ENCODE peak calls at places on chromosome 18, in nine cellular contexts. V, I, M, K, D, H, U, N and A are unnamed samples.

GRCh38 chr18:13638684-13639083 is 87.7 kb downstream of the FAM210A start:
- DNase-seq in V (no peak), I (no peak), M (no peak), K (no peak), D (no peak), H (no peak), U (no peak), N (no peak), A (no peak)

GRCh38 chr18:61612517-61612916 is 279.3 kb downstream of the CDH20 start:
- DNase-seq in V (no peak), I (no peak), M (no peak), K (no peak), D (no peak), H (no peak), U (no peak), N (no peak), A (no peak)

GRCh38 chr18:68455229-68455603 is 259.7 kb downstream of the TMX3 start:
- DNase-seq in V (no peak), I (no peak), M (no peak), K (no peak), D (no peak), H (no peak), U (no peak), N (no peak), A (no peak)

GRCh38 chr18:5962362-5962761 is 67.0 kb upstream of the TMEM200C start:
- DNase-seq in V (no peak), I (peak; percentile 32), M (no peak), K (no peak), D (no peak), H (no peak), U (no peak), N (no peak), A (no peak)

GRCh38 chr18:60892855-60893254 is 440.4 kb upstream of the CDH20 start:
- DNase-seq in V (no peak), I (peak; percentile 78), M (no peak), K (no peak), D (no peak), H (no peak), U (no peak), N (no peak), A (no peak)

GRCh38 chr18:42360716-42361115 is 405.7 kb downstream of the PIK3C3 start:
- DNase-seq in V (no peak), I (no peak), M (no peak), K (no peak), D (no peak), H (no peak), U (no peak), N (no peak), A (no peak)

GRCh38 chr18:75070625-75071483 is 138.1 kb downstream of the PTGR3 start:
- DNase-seq in V (no peak), I (peak; percentile 86), M (peak; percentile 65), K (no peak), D (peak; percentile 48), H (peak; percentile 59), U (no peak), N (peak; percentile 90), A (peak; percentile 69)

GRCh38 chr18:67935638-67936037 is 419.1 kb upstream of the DSEL start:
- DNase-seq in V (no peak), I (no peak), M (no peak), K (no peak), D (no peak), H (no peak), U (no peak), N (no peak), A (no peak)

GRCh38 chr18:43405097-43405496 is 127.8 kb upstream of the SYT4 start:
- DNase-seq in V (no peak), I (peak; percentile 5), M (no peak), K (no peak), D (no peak), H (no peak), U (no peak), N (no peak), A (no peak)

GRCh38 chr18:3683483-3683882 is 233.5 kb downstream of the TGIF1 start:
- DNase-seq in V (no peak), I (no peak), M (no peak), K (no peak), D (no peak), H (no peak), U (no peak), N (no peak), A (no peak)

GRCh38 chr18:3150688-3151087 is 69.1 kb downstream of the MYOM1 start:
- DNase-seq in V (no peak), I (no peak), M (no peak), K (no peak), D (no peak), H (no peak), U (no peak), N (no peak), A (no peak)

GRCh38 chr18:80210312-80211083 is 36.8 kb downstream of the PARD6G start:
- DNase-seq in V (no peak), I (no peak), M (no peak), K (no peak), D (no peak), H (no peak), U (no peak), N (no peak), A (peak; percentile 54)

GRCh38 chr18:32771169-32771751 is 1.6 kb downstream of the KLHL14 start:
- DNase-seq in V (peak; percentile 45), I (peak; percentile 18), M (no peak), K (no peak), D (no peak), H (no peak), U (no peak), N (peak; percentile 84), A (no peak)

GRCh38 chr18:67232406-67232805 is 284.1 kb downstream of the DSEL start:
- DNase-seq in V (no peak), I (peak; percentile 84), M (no peak), K (peak; percentile 10), D (no peak), H (no peak), U (no peak), N (no peak), A (no peak)

GRCh38 chr18:35118641-35119040 is 77.4 kb downstream of the MAPRE2 start:
- DNase-seq in V (no peak), I (no peak), M (no peak), K (no peak), D (no peak), H (no peak), U (no peak), N (no peak), A (no peak)

GRCh38 chr18:67551146-67551545 is 34.6 kb upstream of the DSEL start:
- DNase-seq in V (no peak), I (no peak), M (no peak), K (no peak), D (no peak), H (no peak), U (no peak), N (no peak), A (no peak)

GRCh38 chr18:35378206-35378795 is 1.2 kb upstream of the ZNF396 start:
- DNase-seq in V (no peak), I (peak; percentile 74), M (no peak), K (no peak), D (no peak), H (no peak), U (no peak), N (no peak), A (no peak)

GRCh38 chr18:46672062-46672970 is 15.3 kb upstream of the LOXHD1 start:
- DNase-seq in V (no peak), I (peak; percentile 58), M (no peak), K (no peak), D (no peak), H (no peak), U (no peak), N (no peak), A (no peak)

GRCh38 chr18:77000527-77000926 is 132.1 kb downstream of the MBP start:
- DNase-seq in V (peak; percentile 40), I (peak; percentile 13), M (peak; percentile 13), K (no peak), D (peak; percentile 71), H (peak; percentile 35), U (no peak), N (peak; percentile 89), A (no peak)

DNA sequence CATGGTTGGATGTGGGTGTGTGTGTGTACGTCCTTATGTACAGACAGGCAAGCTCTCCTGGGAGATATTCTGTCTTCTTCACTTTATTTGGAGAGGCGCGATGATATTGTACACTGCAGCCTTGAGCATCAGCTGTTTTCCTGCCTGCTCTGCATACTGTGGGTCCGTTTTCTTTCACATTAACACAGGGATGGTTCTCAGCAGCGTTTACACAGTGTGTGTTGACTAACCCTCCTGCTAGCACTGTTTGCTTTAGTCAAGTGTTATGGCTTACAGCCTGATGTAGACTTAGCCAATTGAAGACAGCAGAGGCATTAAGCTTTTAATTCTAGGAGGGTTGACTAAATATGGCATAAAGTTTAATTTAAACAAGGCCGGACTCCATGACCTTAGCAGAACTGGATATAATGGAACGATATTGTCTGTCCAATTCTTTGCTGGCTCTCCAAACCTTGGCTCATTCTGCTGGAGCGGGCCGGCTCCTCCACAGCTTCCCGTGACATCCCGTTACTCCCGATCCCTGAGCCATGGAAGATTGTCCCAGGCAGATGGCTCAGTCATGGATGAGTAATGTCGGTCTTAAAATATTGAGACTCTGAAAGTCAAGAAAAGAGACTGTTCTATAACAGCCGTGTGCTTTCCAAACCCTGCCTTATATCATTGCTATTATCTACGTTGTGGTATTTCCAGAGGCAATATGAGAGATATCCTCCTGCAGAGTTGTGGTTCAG is 134.7 kb downstream of the TPGS2 start:
- DNase-seq in V (no peak), I (peak; percentile 53), M (no peak), K (no peak), D (no peak), H (no peak), U (no peak), N (no peak), A (no peak)
- H3K27ac ChIP-seq in V (no peak overlapping the region), I (peak overlapping the region; percentile 66), M (no peak overlapping the region), K (no peak overlapping the region), D (no peak overlapping the region), H (no peak overlapping the region), U (no peak overlapping the region), N (no peak overlapping the region), A (no peak overlapping the region)

DNA sequence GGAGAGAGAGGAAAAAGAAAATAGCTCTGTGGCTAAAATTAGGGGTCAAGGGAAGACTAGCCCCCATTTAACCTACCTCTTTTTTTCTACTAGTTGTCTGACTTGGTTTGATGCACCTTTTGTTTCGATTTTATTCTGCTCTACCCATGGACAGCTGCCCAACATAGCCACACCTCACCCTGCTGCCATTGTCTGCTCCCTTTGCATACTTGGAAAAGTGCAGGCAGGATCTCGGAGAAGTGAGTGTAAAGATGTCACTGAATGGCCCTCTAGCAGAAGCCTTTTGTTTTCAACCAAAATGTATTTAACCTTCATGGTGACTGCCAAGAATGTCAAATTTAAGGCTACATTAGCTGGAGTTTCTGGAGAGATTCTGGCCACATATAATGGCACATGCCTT is 62.9 kb downstream of the SETBP1 start:
- DNase-seq in V (no peak), I (no peak), M (no peak), K (no peak), D (no peak), H (no peak), U (no peak), N (no peak), A (no peak)
- H3K27ac ChIP-seq in V (no peak overlapping the region), I (no peak overlapping the region), M (no peak overlapping the region), K (no peak overlapping the region), D (peak overlapping the region; percentile 22), H (no peak overlapping the region), U (peak overlapping the region; percentile 42), N (no peak overlapping the region), A (no peak overlapping the region)

GRCh38 chr18:59743561-59743960 is 46.3 kb upstream of the CCBE1 start:
- DNase-seq in V (no peak), I (peak; percentile 71), M (no peak), K (no peak), D (no peak), H (no peak), U (no peak), N (no peak), A (no peak)
- H3K27ac ChIP-seq in V (no peak overlapping the region), I (peak overlapping the region; percentile 86), M (no peak overlapping the region), K (no peak overlapping the region), D (no peak overlapping the region), H (no peak overlapping the region), U (no peak overlapping the region), N (no peak overlapping the region), A (no peak overlapping the region)

GRCh38 chr18:11320981-11321380 is 171.6 kb upstream of the PIEZO2 start:
- DNase-seq in V (no peak), I (peak; percentile 82), M (no peak), K (no peak), D (no peak), H (no peak), U (no peak), N (no peak), A (no peak)
- H3K27ac ChIP-seq in V (no peak overlapping the region), I (no peak overlapping the region), M (no peak overlapping the region), K (no peak overlapping the region), D (no peak overlapping the region), H (no peak overlapping the region), U (no peak overlapping the region), N (no peak overlapping the region), A (no peak overlapping the region)